ENCODE peak calls at places on chromosomes 6 and 20, in four cellular contexts. T, Y, L and V are unnamed samples.

GRCh38 chr6:42010185-42010872 is 40.0 kb upstream of the TAF8 start:
- DNase-seq in L (no peak), T (peak; percentile 11), Y (peak; percentile 55), V (no peak)

GRCh38 chr20:5073154-5074049 is 46.4 kb downstream of the PCNA start:
- DNase-seq in Y (peak; percentile 95), T (peak; percentile 22), L (no peak), V (no peak)

GRCh38 chr20:32516583-32516982 is 68.5 kb downstream of the NOL4L start:
- DNase-seq in Y (no peak), T (no peak), L (no peak), V (no peak)

GRCh38 chr6:134081506-134081905 is 29.1 kb upstream of the SLC2A12 start:
- DNase-seq in T (no peak), L (no peak), Y (no peak), V (no peak)

GRCh38 chr6:166972101-166972500 is 15.8 kb upstream of the RNASET2 start:
- DNase-seq in Y (no peak), L (no peak), T (no peak), V (no peak)

GRCh38 chr6:117484052-117484646 is 1.7 kb downstream of the DCBLD1 start:
- DNase-seq in Y (no peak), T (no peak), L (no peak), V (no peak)

GRCh38 chr20:37316116-37316774 is 26.8 kb downstream of the MANBAL start:
- DNase-seq in Y (no peak), L (peak; percentile 30), T (peak; percentile 40), V (no peak)

GRCh38 chr20:34948030-34948429 is 7.6 kb downstream of the GSS start:
- DNase-seq in L (no peak), T (peak; percentile 43), Y (no peak), V (no peak)

GRCh38 chr20:33010133-33010504 is 2.6 kb downstream of the BPIFB2 start:
- DNase-seq in L (no peak), T (no peak), Y (no peak), V (no peak)

GRCh38 chr20:57159193-57159851 is 107.1 kb downstream of the BMP7 start:
- DNase-seq in T (no peak), Y (no peak), L (no peak), V (no peak)

GRCh38 chr20:62174870-62175624 is 7.8 kb upstream of the MTG2 start:
- DNase-seq in T (no peak), L (no peak), Y (no peak), V (no peak)

GRCh38 chr20:51636123-51636522 is 93.6 kb upstream of the NFATC2 start:
- DNase-seq in L (no peak), Y (no peak), T (no peak), V (no peak)

GRCh38 chr6:56292505-56293181 is 45.3 kb upstream of the COL21A1 start:
- DNase-seq in Y (peak; percentile 55), T (peak; percentile 75), L (no peak), V (no peak)

GRCh38 chr6:90169328-90169886 is 127.2 kb downstream of the BACH2 start:
- DNase-seq in L (no peak), T (peak; percentile 26), Y (no peak), V (no peak)

GRCh38 chr6:166167258-166167731 is 356 bp downstream of the TBXT start:
- DNase-seq in Y (no peak), T (no peak), L (no peak), V (no peak)

GRCh38 chr6:100126682-100127484 is 132.9 kb upstream of the MCHR2 start:
- DNase-seq in L (no peak), T (no peak), Y (no peak), V (no peak)

GRCh38 chr20:17611540-17612286 is 41.8 kb downstream of the DSTN start:
- DNase-seq in Y (peak; percentile 63), L (no peak), T (no peak), V (peak; percentile 22)

DNA sequence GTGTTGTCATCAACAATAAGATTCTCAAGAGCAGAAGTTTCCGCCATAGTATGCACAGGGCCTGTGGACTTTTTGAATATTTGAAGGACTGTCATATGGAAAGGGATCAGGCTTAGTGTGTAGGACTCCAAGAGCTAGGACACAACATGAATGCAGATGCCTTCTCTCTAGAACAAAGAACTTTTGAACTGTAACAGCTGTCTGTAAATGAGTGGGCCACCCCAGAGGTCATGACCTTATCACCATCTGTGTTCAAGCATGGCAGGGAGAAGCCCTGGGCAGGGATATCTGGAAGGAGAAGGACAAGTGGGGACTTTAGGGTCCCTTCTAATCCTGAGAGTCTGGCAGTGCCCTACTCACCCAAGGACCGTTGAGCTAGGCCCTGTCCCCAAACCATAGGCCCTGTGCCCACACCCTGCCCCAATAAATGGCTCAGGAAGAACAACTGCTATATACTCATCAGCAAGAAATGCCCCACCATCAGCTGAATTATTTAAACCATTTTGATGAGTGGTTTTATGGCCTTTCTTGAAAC is 70.6 kb downstream of the MTHFD1L start:
- DNase-seq in T (no peak), L (no peak), Y (no peak), V (no peak)
- H3K36me3 ChIP-seq in T (peaks cover 25% of the 10 kb centered on the region), L (no peaks in the 10 kb centered on the region), Y (no peaks in the 10 kb centered on the region), V (no peaks in the 10 kb centered on the region)

DNA sequence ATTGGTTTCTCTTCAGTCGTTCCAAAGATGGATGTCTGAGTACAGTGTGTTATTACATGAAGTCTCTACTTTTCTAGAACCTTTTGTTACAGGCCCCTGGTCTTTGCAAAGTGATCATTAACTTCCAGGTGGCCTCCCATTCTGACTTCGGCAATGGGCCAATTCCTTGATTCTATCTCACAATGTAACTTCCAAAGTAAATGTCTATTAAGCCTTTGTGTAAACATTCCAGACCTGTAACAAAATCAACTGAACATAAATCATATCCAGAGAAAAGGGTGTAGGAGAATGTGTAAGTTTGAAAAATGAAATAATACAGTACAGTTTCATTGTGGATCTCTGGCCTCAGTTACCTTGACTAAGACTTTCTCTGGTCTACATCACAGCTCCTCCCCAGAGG is 187.8 kb upstream of the JAG1 start:
- DNase-seq in Y (no peak), L (no peak), T (no peak), V (no peak)
- H3K27ac ChIP-seq in Y (no peak overlapping the region), L (no peak overlapping the region), T (peak overlapping the region; percentile 30), V (no peak overlapping the region)

GRCh38 chr20:47316776-47317126 is 39.7 kb downstream of the ZMYND8 start:
- DNase-seq in L (no peak), T (no peak), Y (no peak), V (no peak)

GRCh38 chr20:47319517-47320252 is 36.8 kb downstream of the ZMYND8 start:
- DNase-seq in Y (no peak), L (no peak), T (peak; percentile 83), V (no peak)

GRCh38 chr20:47317127-47317895 is 39.2 kb downstream of the ZMYND8 start:
- DNase-seq in T (peak; percentile 99), Y (peak; percentile 93), L (peak; percentile 14), V (peak; percentile 4)

GRCh38 chr20:47318596-47319516 is 37.6 kb downstream of the ZMYND8 start:
- DNase-seq in L (peak; percentile 2), T (peak; percentile 89), Y (peak; percentile 96), V (no peak)

DNA sequence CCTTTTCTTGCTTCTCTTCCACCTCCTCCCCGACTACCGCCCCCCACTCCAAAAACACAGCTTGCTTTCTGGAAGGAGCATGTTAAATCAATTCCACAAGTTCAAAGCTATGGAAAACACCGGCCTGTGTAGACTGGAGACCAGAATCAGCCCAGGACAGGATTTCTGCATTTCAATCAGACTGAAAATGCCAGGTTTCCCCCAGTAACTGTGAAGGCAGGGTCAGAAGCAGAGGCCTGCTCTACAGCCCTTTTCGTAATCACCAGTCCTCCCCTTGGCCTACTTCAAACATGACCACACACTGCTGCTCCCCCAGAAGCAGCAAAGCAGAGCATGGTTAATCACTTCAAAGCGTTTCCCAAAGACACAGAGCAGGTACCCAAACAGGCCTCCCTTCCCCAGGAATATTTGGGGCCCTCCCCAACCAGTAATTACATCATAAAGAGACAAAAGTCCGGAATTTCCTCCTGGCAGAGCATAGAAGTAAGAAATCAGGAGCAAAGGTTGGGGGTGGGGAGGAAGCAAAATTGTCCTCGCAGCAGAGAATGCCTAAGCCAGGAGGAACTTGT is 38.4 kb downstream of the ZMYND8 start:
- DNase-seq in Y (no peak), L (no peak), T (peak; percentile 83), V (no peak)
- H3K4me3 ChIP-seq in Y (peak overlapping the region; percentile 8), L (no peak overlapping the region), T (no peak overlapping the region), V (no peak overlapping the region)

DNA sequence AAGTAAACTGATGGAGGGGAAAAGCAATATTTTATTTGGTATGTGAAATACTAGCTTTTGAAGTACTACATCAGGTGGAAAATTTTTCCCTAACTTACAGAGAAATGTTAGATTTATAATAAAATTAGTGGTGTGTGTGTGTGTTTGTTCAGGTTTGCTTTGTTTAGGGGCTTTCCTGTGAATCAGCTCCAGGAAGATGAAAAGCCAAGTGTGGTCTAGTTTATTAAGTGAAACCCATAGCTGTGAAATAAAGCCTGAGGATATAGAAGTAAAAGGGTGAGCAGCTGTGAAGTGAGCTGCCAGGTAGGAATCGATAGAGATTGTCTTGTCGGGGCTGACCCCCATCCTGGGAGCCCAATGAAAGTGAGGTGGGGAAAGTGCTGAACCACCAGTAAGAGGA is 347.6 kb upstream of the IMPG1 start:
- DNase-seq in Y (no peak), T (no peak), L (no peak), V (no peak)
- H3K36me3 ChIP-seq in Y (no peaks in the 10 kb centered on the region), T (no peaks in the 10 kb centered on the region), L (no peaks in the 10 kb centered on the region), V (no peaks in the 10 kb centered on the region)

DNA sequence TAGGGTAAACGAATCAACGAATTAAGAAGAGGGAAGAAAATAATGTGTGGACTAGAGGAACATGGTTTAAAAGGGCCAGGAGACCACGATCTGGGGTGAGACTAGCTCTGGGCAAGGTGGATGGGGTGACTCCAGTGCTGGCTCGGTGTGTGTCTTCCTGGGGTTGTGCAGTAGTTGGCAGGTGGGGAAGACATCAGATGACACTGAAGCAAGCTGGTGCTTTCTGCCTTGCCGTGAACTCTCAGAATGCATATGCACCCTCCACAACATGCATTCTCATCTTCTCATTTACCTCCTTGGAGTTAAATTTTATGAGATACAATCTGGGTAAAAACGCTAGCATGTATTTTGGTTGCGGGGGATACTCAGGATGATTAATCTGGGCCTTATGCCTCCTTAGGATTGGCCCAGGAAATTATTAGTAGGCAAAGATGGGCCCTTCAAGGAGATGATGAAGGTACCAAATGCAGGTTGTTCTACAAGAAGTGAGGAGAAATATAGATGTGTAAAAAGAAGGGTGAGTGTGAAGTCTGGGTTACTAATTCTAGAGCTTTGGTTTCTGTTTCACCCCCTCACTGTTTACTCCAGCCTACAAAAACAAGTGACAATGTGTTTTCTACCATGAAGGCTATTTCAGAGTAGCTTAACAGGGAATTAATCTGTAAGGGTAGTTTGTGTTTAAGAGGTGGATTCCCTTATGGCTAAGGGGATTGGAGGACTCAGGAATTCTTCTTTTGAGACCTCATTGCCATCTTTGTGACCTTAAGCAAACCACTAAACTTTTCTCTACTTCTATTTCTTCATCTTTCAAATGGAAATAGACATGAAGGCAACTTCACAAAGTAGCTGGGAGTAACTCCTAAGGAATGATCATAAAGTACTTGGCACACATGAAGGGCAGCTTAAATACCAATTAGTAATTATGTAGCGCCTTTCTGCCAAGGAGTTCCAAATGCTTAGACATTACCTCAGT is 71.0 kb upstream of the SUPT3H start:
- DNase-seq in Y (no peak), L (no peak), T (peak; percentile 70), V (no peak)
- H3K27ac ChIP-seq in Y (no peak overlapping the region), L (no peak overlapping the region), T (peak overlapping the region; percentile 24), V (no peak overlapping the region)

GRCh38 chr6:5095236-5095635 is 10.1 kb downstream of the PPP1R3G start:
- DNase-seq in Y (no peak), L (no peak), T (peak; percentile 74), V (no peak)
- H3K4me3 ChIP-seq in Y (no peak overlapping the region), L (no peak overlapping the region), T (no peak overlapping the region), V (no peak overlapping the region)

GRCh38 chr6:3088446-3088845 is 20.2 kb downstream of the RIPK1 start:
- DNase-seq in Y (no peak), T (no peak), L (no peak), V (no peak)
- H3K36me3 ChIP-seq in Y (peaks cover 48% of the 10 kb centered on the region), T (peaks cover 49% of the 10 kb centered on the region), L (peaks cover 34% of the 10 kb centered on the region), V (peaks cover 53% of the 10 kb centered on the region)